ENCODE peak calls at places on chromosomes 13 and 19, in four cellular contexts. Q is left lung, P is HS-5, T is coronary artery. R is an unnamed sample.

GRCh38 chr19:50565984-50566903 is 2.0 kb downstream of the LRRC4B start:
- DNase-seq in Q (no peak), P (no peak), T (no peak), R (no peak)

GRCh38 chr13:32600891-32601290 is 14.6 kb downstream of the PDS5B start:
- DNase-seq in Q (no peak), P (no peak), T (no peak), R (no peak)

GRCh38 chr13:35499131-35500051 is 22.9 kb upstream of the MAB21L1 start:
- DNase-seq in Q (no peak), P (no peak), T (no peak), R (no peak)

GRCh38 chr13:108834193-108834592 is 204.8 kb downstream of the MYO16 start:
- DNase-seq in Q (no peak), P (no peak), T (no peak), R (no peak)

GRCh38 chr13:23134542-23134941 is 46.2 kb upstream of the SGCG start:
- DNase-seq in Q (no peak), P (no peak), T (no peak), R (no peak)

GRCh38 chr19:3949294-3949693 is 16.4 kb downstream of the NMRK2 start:
- DNase-seq in Q (no peak), P (no peak), T (no peak), R (no peak)

GRCh38 chr19:45809643-45810159 is 5.4 kb downstream of the RSPH6A start:
- DNase-seq in Q (no peak), P (peak), T (no peak), R (no peak)

GRCh38 chr19:52343548-52343947 is 7.5 kb downstream of the ZNF610 start:
- DNase-seq in Q (peak), P (no peak), T (no peak), R (no peak)

GRCh38 chr19:53157601-53158000 is 1.3 kb downstream of the ZNF347 start:
- DNase-seq in Q (no peak), P (no peak), T (no peak), R (no peak)

GRCh38 chr19:2722541-2723344 is 1.6 kb upstream of the DIRAS1 start:
- DNase-seq in Q (peak), P (peak), T (peak), R (no peak)

GRCh38 chr13:108929532-108929931 is 300.1 kb downstream of the MYO16 start:
- DNase-seq in Q (no peak), P (no peak), T (no peak), R (no peak)

GRCh38 chr19:15810335-15810734 is 5.1 kb downstream of the OR10H1 start:
- DNase-seq in Q (no peak), P (no peak), T (no peak), R (no peak)

R was measured in vagina.